ENCODE peak calls at places on chromosomes 2 and 18, in four cellular contexts. V is epithelial cell of esophagus, A is endothelial cell, D is left ventricle myocardium inferior. I is an unnamed sample.

GRCh38 chr18:5475252-5475651 is 68.5 kb downstream of the EPB41L3 start:
- DNase-seq in V (no peak), A (no peak), D (no peak), I (no peak)

GRCh38 chr18:923144-923543 is 18.5 kb downstream of the ADCYAP1 start:
- DNase-seq in V (no peak), A (no peak), D (no peak), I (no peak)

GRCh38 chr2:54569745-54570296 is 113.7 kb downstream of the SPTBN1 start:
- DNase-seq in V (peak), A (no peak), D (no peak), I (no peak)

GRCh38 chr2:131039101-131039440 is 54.2 kb downstream of the FAM168B start:
- DNase-seq in V (no peak), A (no peak), D (no peak), I (no peak)

GRCh38 chr2:228917195-228917594 is 353.9 kb downstream of the PID1 start:
- DNase-seq in V (no peak), A (no peak), D (no peak), I (no peak)

GRCh38 chr2:241796209-241796608 is 12.8 kb upstream of the NEU4 start:
- DNase-seq in V (no peak), A (no peak), D (peak), I (no peak)

GRCh38 chr2:239129147-239129896 is 271.5 kb downstream of the HDAC4 start:
- DNase-seq in V (no peak), A (no peak), D (no peak), I (no peak)

GRCh38 chr2:69768217-69768616 is 26.3 kb downstream of the ANXA4 start:
- DNase-seq in V (no peak), A (no peak), D (no peak), I (no peak)

GRCh38 chr2:70570041-70570661 is 16.5 kb upstream of the TGFA start:
- DNase-seq in V (peak), A (no peak), D (no peak), I (no peak)

GRCh38 chr2:99140056-99140859 is 1.2 kb upstream of the C2orf15 start:
- DNase-seq in V (no peak), A (no peak), D (no peak), I (no peak)

GRCh38 chr2:99974275-99974674 is 168.1 kb downstream of the AFF3 start:
- DNase-seq in V (peak), A (no peak), D (no peak), I (no peak)

GRCh38 chr2:120686511-120687168 is 49.0 kb upstream of the GLI2 start:
- DNase-seq in V (no peak), A (no peak), D (no peak), I (no peak)
- TF ChIP-seq CTCF in V (peak), A (peak), D (no peak), I (peak)

DNA sequence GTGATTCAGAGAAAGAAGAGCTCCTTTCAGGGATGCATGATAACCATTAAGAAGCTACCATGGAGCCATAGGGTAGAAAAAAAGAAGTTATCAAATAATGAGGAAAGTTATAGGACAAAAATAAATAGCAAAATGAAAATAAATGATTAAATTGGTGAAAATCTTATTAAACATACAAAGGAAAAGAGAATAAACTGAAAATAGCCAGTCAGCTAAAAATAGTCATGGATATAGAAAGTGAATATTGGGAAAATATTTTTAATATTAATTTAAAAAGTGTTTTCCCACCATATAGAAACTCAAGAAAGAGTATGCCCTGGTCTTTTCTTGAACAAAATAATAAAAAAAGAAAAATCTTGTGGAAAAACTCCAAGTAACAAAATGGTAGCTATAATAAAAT is 209.2 kb upstream of the CDH19 start:
- DNase-seq in V (no peak), A (no peak), D (no peak), I (no peak)
- TF ChIP-seq CTCF in V (no peak), A (no peak), D (no peak), I (no peak)

GRCh38 chr2:18001671-18002070 is 123.2 kb downstream of the KCNS3 start:
- DNase-seq in V (no peak), A (no peak), D (no peak), I (no peak)
- TF ChIP-seq CTCF in V (no peak), A (no peak), D (no peak), I (no peak)

DNA sequence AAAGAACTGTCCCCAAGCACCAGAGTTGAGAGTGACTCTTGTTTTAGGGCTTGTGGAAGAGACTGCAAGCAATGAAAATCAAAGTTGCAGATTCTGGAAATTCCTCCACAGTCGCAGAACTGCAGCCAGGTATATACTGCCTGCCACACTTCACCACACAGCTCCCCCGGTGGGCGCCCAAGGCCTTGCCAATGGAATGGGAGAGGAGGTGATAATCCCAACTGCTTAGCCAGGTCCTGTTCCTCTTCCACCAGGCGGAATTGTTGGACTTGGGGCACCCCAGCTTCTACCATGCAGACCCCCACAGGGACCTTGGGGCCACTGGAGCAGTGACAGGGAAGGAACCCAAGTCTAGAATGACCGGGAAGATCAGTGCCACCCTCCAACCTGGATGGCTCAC is 4.8 kb upstream of the PDIA6 start:
- DNase-seq in V (peak), A (no peak), D (no peak), I (no peak)
- TF ChIP-seq CTCF in V (peak), A (no peak), D (no peak), I (peak)

GRCh38 chr2:28626376-28626775 is 125.3 kb upstream of the PPP1CB start:
- DNase-seq in V (no peak), A (no peak), D (no peak), I (no peak)

GRCh38 chr2:28623582-28624405 is 127.8 kb upstream of the PPP1CB start:
- DNase-seq in V (no peak), A (no peak), D (no peak), I (no peak)

GRCh38 chr2:28624436-28624797 is 127.2 kb upstream of the PPP1CB start:
- DNase-seq in V (no peak), A (no peak), D (no peak), I (no peak)

GRCh38 chr2:28626891-28627421 is 124.7 kb upstream of the PPP1CB start:
- DNase-seq in V (no peak), A (no peak), D (no peak), I (no peak)

DNA sequence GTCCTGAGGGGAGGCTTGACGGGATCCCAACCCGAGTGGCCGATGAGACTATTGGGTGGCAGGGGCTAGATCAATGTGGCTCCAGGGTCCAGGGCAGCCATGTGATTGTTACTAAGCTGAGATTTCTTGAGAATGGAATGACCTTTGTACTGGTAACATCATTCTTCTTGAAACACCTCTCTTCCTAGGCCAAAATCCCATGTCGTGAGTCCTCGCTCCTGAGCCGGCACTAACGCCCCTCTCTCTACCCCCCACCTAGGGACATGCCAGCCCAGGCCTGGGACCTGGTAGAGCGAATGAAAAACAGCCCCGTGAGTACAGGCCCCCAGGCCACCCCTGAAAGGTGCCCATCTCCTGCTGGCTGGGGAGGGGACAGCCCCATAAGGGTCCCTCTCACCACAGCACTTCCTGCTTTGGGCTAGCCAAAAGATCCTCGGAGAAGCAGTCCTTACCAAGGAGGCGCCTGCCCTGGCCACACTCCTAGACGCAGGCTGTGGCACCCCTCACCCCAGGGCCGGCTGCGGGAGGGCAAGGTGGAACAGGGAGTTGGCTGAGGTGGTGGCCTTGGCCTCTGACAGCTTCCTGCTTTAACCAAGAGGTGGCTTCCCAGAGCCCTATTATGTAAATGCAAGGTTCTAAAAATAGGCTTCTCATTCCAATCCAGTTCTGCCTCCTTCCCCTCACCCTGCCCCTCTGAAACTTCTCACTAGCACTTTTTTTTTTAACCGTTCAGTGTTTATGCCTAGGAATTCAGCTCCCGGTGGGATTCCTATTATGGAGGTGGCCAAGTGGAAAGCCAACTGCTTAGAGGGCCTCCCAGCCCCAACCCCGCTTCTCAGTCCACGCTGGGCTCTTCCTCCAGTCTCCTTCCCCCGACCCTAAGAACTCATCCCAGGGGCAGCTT is 126.6 kb upstream of the PPP1CB start:
- DNase-seq in V (peak), A (no peak), D (peak), I (no peak)
- TF ChIP-seq CTCF in V (no peak), A (no peak), D (no peak), I (no peak)

DNA sequence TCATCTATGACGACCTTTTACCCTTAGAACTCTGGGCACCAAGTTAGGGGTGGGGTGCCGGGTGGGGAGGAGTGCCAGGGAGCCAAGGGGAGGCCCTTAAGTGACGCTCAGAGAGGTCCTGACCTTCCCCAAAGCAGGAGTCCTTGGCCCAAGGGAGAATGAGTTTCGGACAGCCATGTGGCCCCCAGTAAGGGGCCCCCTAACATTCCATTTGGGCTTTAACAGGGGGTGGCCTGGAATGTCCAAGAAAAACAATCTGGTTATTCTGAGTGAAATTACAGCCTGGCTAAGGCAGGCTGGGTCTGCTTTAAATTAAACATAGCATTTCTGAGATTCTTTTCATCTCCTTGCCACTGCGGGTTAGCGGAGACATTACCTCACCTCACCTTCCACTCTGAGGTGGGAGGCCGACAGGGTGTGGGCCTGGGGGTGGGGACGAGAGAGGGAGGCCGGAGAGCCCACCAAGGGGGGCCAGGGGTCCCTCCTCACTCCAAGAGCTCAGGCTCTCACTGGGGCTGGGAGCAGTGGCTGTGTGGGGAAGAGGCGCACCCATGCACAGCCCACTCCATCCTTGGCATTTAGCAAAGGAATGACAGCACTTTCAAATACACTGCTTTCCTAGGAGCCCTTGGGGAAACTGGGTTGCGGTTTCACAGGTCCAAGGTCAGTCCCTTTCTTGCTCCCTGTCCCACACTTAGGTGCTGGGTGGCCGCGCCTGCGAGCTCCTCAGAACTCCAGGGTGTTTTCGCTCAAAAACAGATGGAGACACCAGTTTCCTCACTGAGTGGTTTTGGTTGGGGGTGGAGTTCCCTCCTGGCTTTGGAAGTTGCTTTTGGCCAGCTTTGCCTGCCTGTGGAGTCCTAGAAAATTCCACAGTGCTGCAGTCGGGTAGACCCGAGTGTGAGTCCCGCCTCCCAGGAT is 107.4 kb downstream of the POLR1A start:
- DNase-seq in V (no peak), A (no peak), D (peak), I (no peak)
- TF ChIP-seq CTCF in V (no peak), A (no peak), D (no peak), I (no peak)

DNA sequence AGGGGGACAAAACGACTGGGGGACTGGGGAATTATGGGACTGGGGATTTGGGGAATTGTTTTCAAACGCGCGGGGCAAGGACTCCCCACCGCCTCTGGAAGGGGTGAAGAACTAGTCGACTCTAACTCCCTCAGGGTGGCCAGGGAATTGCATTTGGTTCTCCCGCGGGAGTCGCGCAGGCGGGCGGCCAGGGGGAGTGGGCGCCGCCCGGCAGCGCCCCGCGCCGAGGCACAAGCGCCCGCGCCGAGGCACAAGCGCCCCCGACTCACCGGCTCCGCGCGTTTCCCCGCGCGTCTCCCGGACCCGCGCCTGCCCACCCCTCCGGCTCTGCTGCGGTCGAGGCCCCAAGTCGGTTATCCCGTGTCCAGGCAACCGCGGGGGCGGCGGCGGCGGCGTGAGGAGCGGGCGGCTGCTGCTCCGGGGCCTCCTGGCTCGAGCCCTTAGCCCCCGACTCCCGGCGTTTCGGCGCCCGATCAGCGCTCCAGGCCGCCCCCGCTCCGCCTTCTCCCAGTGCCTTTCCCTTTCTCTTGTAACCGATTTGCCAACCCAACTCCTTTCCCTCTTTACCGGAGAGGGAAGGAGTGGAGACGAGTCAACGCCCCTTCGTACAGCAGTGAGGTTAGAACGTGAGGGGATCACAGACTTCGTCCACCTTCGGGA is at the start of gene CCDC178:
- DNase-seq in V (no peak), A (peak), D (no peak), I (no peak)
- TF ChIP-seq CTCF in V (no peak), A (peak), D (peak), I (no peak)

GRCh38 chr2:212005077-212005671 is 533.4 kb downstream of the ERBB4 start:
- DNase-seq in V (peak), A (peak), D (peak), I (no peak)
- TF ChIP-seq CTCF in V (peak), A (peak), D (peak), I (peak)

GRCh38 chr2:73981081-73981968 is 3.4 kb upstream of the TET3 start:
- DNase-seq in V (peak), A (peak), D (no peak), I (no peak)
- TF ChIP-seq CTCF in V (no peak), A (no peak), D (peak), I (no peak)